ENCODE peak calls at places on chromosome 21, in five cellular contexts. R is HCT116, A is HepG2, J is K562, I is H1. Z is an unnamed sample.

GRCh38 chr21:32137266-32137665 is 141.6 kb downstream of the MIS18A start:
- DNase-seq in J (no peak), A (no peak), R (no peak), I (peak; percentile 1), Z (no peak)

GRCh38 chr21:42465008-42465878 is 30.8 kb downstream of the RSPH1 start:
- DNase-seq in A (no peak), I (no peak), J (peak; percentile 45), R (no peak), Z (no peak)

GRCh38 chr21:34157456-34158025 is 84.2 kb downstream of the MRPS6 start:
- DNase-seq in J (no peak), R (no peak), A (no peak), I (no peak), Z (no peak)

GRCh38 chr21:35048706-35049617 is at the start of gene RUNX1:
- DNase-seq in R (no peak), I (no peak), A (no peak), J (no peak), Z (peak; percentile 37)

GRCh38 chr21:14836950-14837349 is 227.8 kb downstream of the NRIP1 start:
- DNase-seq in J (no peak), I (no peak), A (no peak), R (no peak), Z (no peak)

GRCh38 chr21:42317826-42318746 is 2.9 kb upstream of the TFF3 start:
- DNase-seq in I (no peak), J (no peak), R (no peak), A (no peak), Z (no peak)

GRCh38 chr21:42545745-42546144 is 32.1 kb downstream of the SLC37A1 start:
- DNase-seq in J (peak; percentile 67), R (no peak), I (no peak), A (no peak), Z (no peak)

GRCh38 chr21:35053356-35054096 is 4.4 kb upstream of the RUNX1 start:
- DNase-seq in I (no peak), R (no peak), A (peak; percentile 36), J (no peak), Z (no peak)

GRCh38 chr21:33884361-33885157 is 31.0 kb downstream of the ATP5PO start:
- DNase-seq in I (no peak), R (no peak), J (no peak), A (no peak), Z (no peak)

GRCh38 chr21:42423197-42423675 is 19.5 kb downstream of the UBASH3A start:
- DNase-seq in A (no peak), R (no peak), J (no peak), I (no peak), Z (no peak)

GRCh38 chr21:25412090-25412489 is 195.2 kb downstream of the MRPL39 start:
- DNase-seq in I (no peak), A (no peak), R (no peak), J (no peak), Z (no peak)

GRCh38 chr21:35529141-35529863 is 480.2 kb upstream of the RUNX1 start:
- DNase-seq in A (no peak), R (no peak), J (no peak), I (no peak), Z (no peak)

GRCh38 chr21:34061983-34062382 is 11.4 kb upstream of the MRPS6 start:
- DNase-seq in R (peak; percentile 54), A (no peak), I (no peak), J (peak; percentile 76), Z (peak; percentile 18)

GRCh38 chr21:43367859-43368258 is 59.1 kb downstream of the SIK1 start:
- DNase-seq in J (no peak), A (no peak), R (no peak), I (no peak), Z (no peak)

GRCh38 chr21:41726058-41726558 is 40.7 kb downstream of the RIPK4 start:
- DNase-seq in R (no peak), I (peak; percentile 63), A (no peak), J (no peak), Z (no peak)

GRCh38 chr21:25639167-25639921 is at the start of gene JAM2:
- DNase-seq in A (no peak), J (no peak), R (no peak), I (peak; percentile 79), Z (no peak)

GRCh38 chr21:42237577-42237976 is 18.6 kb downstream of the ABCG1 start:
- DNase-seq in A (no peak), I (no peak), R (no peak), J (no peak), Z (no peak)

GRCh38 chr21:14900058-14900457 is 164.7 kb downstream of the NRIP1 start:
- DNase-seq in J (no peak), R (no peak), I (no peak), A (no peak), Z (peak; percentile 10)

GRCh38 chr21:34732388-34732821 is 63.6 kb downstream of the CLIC6 start:
- DNase-seq in J (no peak), I (no peak), R (no peak), A (no peak), Z (no peak)

GRCh38 chr21:43195131-43196021 is 26.6 kb downstream of the CRYAA start:
- DNase-seq in I (no peak), R (no peak), J (no peak), A (no peak), Z (no peak)

GRCh38 chr21:21851205-21851604 is 853.0 kb downstream of the NCAM2 start:
- DNase-seq in A (no peak), J (no peak), I (no peak), R (no peak), Z (no peak)

GRCh38 chr21:14259669-14260458 is 43.9 kb downstream of the RBM11 start:
- DNase-seq in R (peak; percentile 10), J (peak; percentile 26), I (no peak), A (peak; percentile 39), Z (peak; percentile 56)

GRCh38 chr21:42695324-42696025 is 42.1 kb downstream of the PDE9A start:
- DNase-seq in A (no peak), I (no peak), R (no peak), J (no peak), Z (no peak)

GRCh38 chr21:25722631-25723030 is 12.1 kb downstream of the ATP5PF start:
- DNase-seq in J (no peak), R (no peak), A (no peak), I (no peak), Z (no peak)

GRCh38 chr21:30561957-30562356 is 843 bp upstream of the KRTAP19-7 start:
- DNase-seq in I (no peak), J (no peak), A (no peak), R (no peak), Z (no peak)

GRCh38 chr21:30616125-30616524 is at the start of gene KRTAP20-1:
- DNase-seq in A (no peak), J (no peak), R (no peak), I (no peak), Z (no peak)

GRCh38 chr21:32772281-32773047 is 909 bp upstream of the PAXBP1 start:
- DNase-seq in R (no peak), J (peak; percentile 56), A (no peak), I (no peak), Z (peak; percentile 60)

GRCh38 chr21:17436626-17437111 is 76.2 kb upstream of the CXADR start:
- DNase-seq in J (no peak), I (no peak), R (no peak), A (peak; percentile 68), Z (no peak)
- TF ChIP-seq POLR2AphosphoS5 in J (no peak), I (no peak), R (no peak), A (no peak), Z (no peak)

GRCh38 chr21:36703123-36703522 is 4.2 kb downstream of the SIM2 start:
- DNase-seq in A (no peak), R (no peak), J (no peak), I (no peak), Z (no peak)

GRCh38 chr21:36700961-36701911 is 2.3 kb downstream of the SIM2 start:
- DNase-seq in R (no peak), A (no peak), J (no peak), I (peak; percentile 77), Z (no peak)

GRCh38 chr21:36702622-36702968 is 3.7 kb downstream of the SIM2 start:
- DNase-seq in I (no peak), R (no peak), J (no peak), A (no peak), Z (no peak)

GRCh38 chr21:36700295-36700960 is 1.5 kb downstream of the SIM2 start:
- DNase-seq in A (no peak), J (no peak), R (no peak), I (peak; percentile 57), Z (no peak)

DNA sequence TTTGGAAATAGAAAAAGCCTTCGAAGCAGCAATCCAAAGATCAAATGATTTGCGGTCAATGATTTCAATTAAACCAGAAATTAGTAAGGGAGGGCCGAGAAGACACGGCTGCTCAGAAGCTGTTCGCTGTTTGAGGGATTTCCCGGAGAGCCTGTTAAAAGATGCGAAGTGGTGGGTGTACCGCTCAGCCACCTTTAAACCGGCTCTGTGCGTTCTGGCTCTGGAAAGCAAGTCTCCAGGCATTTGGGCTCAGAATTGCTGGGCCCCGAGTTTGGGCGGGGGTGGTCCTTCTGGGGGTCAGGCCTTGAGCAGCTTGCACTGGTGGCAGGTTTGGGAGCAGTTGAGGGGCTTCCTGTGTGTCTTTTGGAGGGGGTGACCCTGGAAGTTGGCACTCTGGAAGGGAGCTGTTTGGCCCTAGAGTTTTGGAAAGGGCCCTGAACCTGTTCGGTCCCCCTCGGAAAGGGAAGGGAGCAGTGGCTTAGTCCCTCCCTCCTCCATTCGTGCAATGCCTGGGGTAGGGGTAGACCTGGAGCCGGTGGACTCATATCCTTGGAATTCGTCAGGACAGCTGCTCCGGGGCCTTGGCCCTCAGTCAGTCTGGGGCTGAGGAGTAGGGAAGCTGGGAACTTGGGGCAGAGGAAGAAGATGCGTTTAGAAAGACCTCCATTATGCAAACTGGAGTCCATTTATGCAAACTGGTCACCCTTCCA is 3.2 kb downstream of the SIM2 start:
- DNase-seq in A (no peak), I (peak; percentile 65), R (no peak), J (no peak), Z (no peak)
- TF ChIP-seq EZH2 in A (no peak), I (peak; percentile 87), R (no peak), J (no peak), Z (no peak)

GRCh38 chr21:38661296-38662223 is 144.2 kb upstream of the ETS2 start:
- DNase-seq in R (no peak), J (no peak), I (peak; percentile 68), A (no peak), Z (peak; percentile 22)

GRCh38 chr21:38664315-38664714 is 141.4 kb upstream of the ETS2 start:
- DNase-seq in A (no peak), J (no peak), I (no peak), R (no peak), Z (no peak)

GRCh38 chr21:38664821-38665220 is 140.9 kb upstream of the ETS2 start:
- DNase-seq in R (no peak), A (no peak), I (no peak), J (no peak), Z (no peak)

GRCh38 chr21:38662224-38662568 is 143.5 kb upstream of the ETS2 start:
- DNase-seq in A (no peak), I (no peak), J (no peak), R (no peak), Z (no peak)

GRCh38 chr21:38663282-38663681 is 142.4 kb upstream of the ETS2 start:
- DNase-seq in R (no peak), A (no peak), I (no peak), J (no peak), Z (no peak)
- TF ChIP-seq MAX in R (no peak), A (no peak), I (no peak), J (no peak), Z (no peak)

DNA sequence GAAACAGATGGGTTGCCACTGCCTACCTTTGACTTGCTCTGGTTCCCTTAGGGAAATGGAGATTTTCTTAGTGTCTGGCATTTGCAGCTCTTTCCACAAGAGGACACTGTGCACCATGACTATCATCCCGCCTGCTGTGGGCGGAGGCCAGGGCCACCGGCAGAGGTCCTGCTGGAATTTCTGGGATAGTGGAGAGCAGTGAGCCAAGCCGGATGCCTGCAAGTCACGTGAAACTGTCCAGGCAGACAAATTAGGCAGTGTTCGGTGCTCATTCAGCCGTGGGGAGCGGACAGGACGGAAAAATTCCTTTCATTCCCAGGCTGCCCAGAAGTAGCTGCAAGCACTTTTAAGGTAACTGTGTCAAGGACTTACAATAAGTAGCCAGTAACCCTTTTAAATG is 43.4 kb downstream of the IGSF5 start:
- DNase-seq in I (peak; percentile 65), R (peak; percentile 66), J (peak; percentile 28), A (peak; percentile 71), Z (peak; percentile 70)
- TF ChIP-seq POLR2AphosphoS5 in I (no peak), R (no peak), J (no peak), A (no peak), Z (no peak)